ENCODE peak calls at places on chromosome 7, in eight cellular contexts. W, O, L, E, C, J, A and F are unnamed samples.

GRCh38 chr7:133702903-133703302 is 424.2 kb upstream of the LRGUK start:
- DNase-seq in W (no peak), O (no peak), L (no peak), E (no peak), C (no peak), J (no peak), A (no peak), F (no peak)

GRCh38 chr7:25952277-25953057 is 199.5 kb upstream of the NFE2L3 start:
- DNase-seq in W (no peak), O (no peak), L (no peak), E (no peak), C (no peak), J (no peak), A (no peak), F (no peak)

GRCh38 chr7:133364959-133365680 is 112.2 kb downstream of the EXOC4 start:
- DNase-seq in W (no peak), O (no peak), L (no peak), E (no peak), C (no peak), J (no peak), A (no peak), F (no peak)

GRCh38 chr7:83655951-83656556 is 7.1 kb upstream of the SEMA3E start:
- DNase-seq in W (no peak), O (no peak), L (no peak), E (no peak), C (no peak), J (no peak), A (peak; percentile 30), F (peak; percentile 7)

GRCh38 chr7:148927141-148927540 is 43.0 kb upstream of the EZH2 start:
- DNase-seq in W (no peak), O (no peak), L (no peak), E (no peak), C (no peak), J (no peak), A (no peak), F (no peak)

GRCh38 chr7:83475403-83475802 is 173.5 kb downstream of the SEMA3E start:
- DNase-seq in W (no peak), O (no peak), L (no peak), E (no peak), C (no peak), J (no peak), A (no peak), F (no peak)

GRCh38 chr7:134307320-134307719 is 9.4 kb downstream of the SLC35B4 start:
- DNase-seq in W (no peak), O (no peak), L (no peak), E (no peak), C (no peak), J (no peak), A (no peak), F (no peak)

GRCh38 chr7:140609646-140610045 is 31.0 kb downstream of the DENND2A start:
- DNase-seq in W (no peak), O (no peak), L (no peak), E (no peak), C (no peak), J (no peak), A (no peak), F (no peak)

GRCh38 chr7:26912933-26913536 is 48.6 kb upstream of the SKAP2 start:
- DNase-seq in W (no peak), O (no peak), L (no peak), E (no peak), C (no peak), J (no peak), A (no peak), F (no peak)

GRCh38 chr7:88226886-88227516 is 7.2 kb upstream of the SRI start:
- DNase-seq in W (no peak), O (no peak), L (no peak), E (peak; percentile 71), C (no peak), J (no peak), A (no peak), F (no peak)

GRCh38 chr7:70674268-70675025 is 457.5 kb upstream of the GALNT17 start:
- DNase-seq in W (no peak), O (no peak), L (no peak), E (no peak), C (no peak), J (no peak), A (no peak), F (no peak)

GRCh38 chr7:22380333-22380732 is 23.4 kb upstream of the RAPGEF5 start:
- DNase-seq in W (no peak), O (no peak), L (no peak), E (no peak), C (no peak), J (no peak), A (no peak), F (no peak)

GRCh38 chr7:81053623-81054022 is 134.8 kb upstream of the SEMA3C start:
- DNase-seq in W (no peak), O (no peak), L (no peak), E (no peak), C (no peak), J (no peak), A (no peak), F (no peak)

GRCh38 chr7:5139998-5140397 is 50.0 kb upstream of the WIPI2 start:
- DNase-seq in W (no peak), O (no peak), L (peak; percentile 32), E (no peak), C (peak; percentile 26), J (peak; percentile 61), A (no peak), F (peak; percentile 8)

GRCh38 chr7:5179756-5180155 is 10.3 kb upstream of the WIPI2 start:
- DNase-seq in W (no peak), O (no peak), L (no peak), E (no peak), C (no peak), J (no peak), A (no peak), F (no peak)

GRCh38 chr7:27235387-27236052 is 7.1 kb upstream of the EVX1 start:
- DNase-seq in W (no peak), O (no peak), L (no peak), E (peak; percentile 74), C (no peak), J (peak; percentile 87), A (peak; percentile 63), F (no peak)

GRCh38 chr7:36658603-36659516 is 65.4 kb downstream of the AOAH start:
- DNase-seq in W (no peak), O (no peak), L (no peak), E (no peak), C (no peak), J (peak; percentile 84), A (peak; percentile 32), F (no peak)

GRCh38 chr7:44394112-44394447 is 68.7 kb upstream of the CAMK2B start:
- DNase-seq in W (no peak), O (no peak), L (no peak), E (no peak), C (no peak), J (peak; percentile 13), A (no peak), F (no peak)

GRCh38 chr7:46885167-46885566 is 696.7 kb downstream of the TNS3 start:
- DNase-seq in W (no peak), O (no peak), L (no peak), E (no peak), C (no peak), J (no peak), A (no peak), F (no peak)

GRCh38 chr7:142668495-142668894 is 80.8 kb upstream of the PRSS1 start:
- DNase-seq in W (no peak), O (no peak), L (no peak), E (no peak), C (no peak), J (no peak), A (no peak), F (no peak)

GRCh38 chr7:143388051-143388450 is 6.9 kb downstream of the ZYX start:
- DNase-seq in W (no peak), O (no peak), L (no peak), E (no peak), C (no peak), J (no peak), A (no peak), F (no peak)

GRCh38 chr7:151367304-151367703 is 25.7 kb downstream of the NUB1 start:
- DNase-seq in W (peak; percentile 18), O (no peak), L (no peak), E (no peak), C (no peak), J (no peak), A (no peak), F (no peak)

GRCh38 chr7:18064242-18064838 is 36.7 kb upstream of the PRPS1L1 start:
- DNase-seq in W (no peak), O (no peak), L (no peak), E (no peak), C (peak; percentile 23), J (peak; percentile 52), A (peak; percentile 13), F (no peak)

GRCh38 chr7:39535720-39536119 is 30.5 kb upstream of the YAE1 start:
- DNase-seq in W (no peak), O (no peak), L (no peak), E (no peak), C (no peak), J (no peak), A (no peak), F (no peak)